ENCODE peak calls at places on chromosomes 5 and 9, in seven cellular contexts. One of them, this sample, is unnamed.

GRCh38 chr9:114896344-114896743 is 34.0 kb downstream of the TNFSF8 start:
- DNase-seq in cardiac muscle cell: no peak
- DNase-seq in stomach: no peak
- DNase-seq in endodermal cell: no peak
- DNase-seq in HCT116: no peak
- DNase-seq in CD4-positive, CD25-positive, alpha-beta regulatory T cell: no peak
- DNase-seq in H1: no peak
- DNase-seq in this sample: no peak

GRCh38 chr5:133927616-133928180 is 40.7 kb downstream of the C5orf15 start:
- DNase-seq in cardiac muscle cell: no peak
- DNase-seq in stomach: no peak
- DNase-seq in endodermal cell: no peak
- DNase-seq in HCT116: no peak
- DNase-seq in CD4-positive, CD25-positive, alpha-beta regulatory T cell: no peak
- DNase-seq in H1: no peak
- DNase-seq in this sample: no peak

GRCh38 chr9:8835291-8835690 is 1035.7 kb upstream of the DMAC1 start:
- DNase-seq in cardiac muscle cell: no peak
- DNase-seq in stomach: no peak
- DNase-seq in endodermal cell: no peak
- DNase-seq in HCT116: no peak
- DNase-seq in CD4-positive, CD25-positive, alpha-beta regulatory T cell: no peak
- DNase-seq in H1: no peak
- DNase-seq in this sample: no peak

GRCh38 chr5:148856009-148856367 is 29.6 kb downstream of the ADRB2 start:
- DNase-seq in cardiac muscle cell: no peak
- DNase-seq in stomach: no peak
- DNase-seq in endodermal cell: no peak
- DNase-seq in HCT116: no peak
- DNase-seq in CD4-positive, CD25-positive, alpha-beta regulatory T cell: no peak
- DNase-seq in H1: no peak
- DNase-seq in this sample: no peak

GRCh38 chr5:122089096-122089495 is 11.0 kb upstream of the LOX start:
- DNase-seq in cardiac muscle cell: peak
- DNase-seq in stomach: no peak
- DNase-seq in endodermal cell: no peak
- DNase-seq in HCT116: no peak
- DNase-seq in CD4-positive, CD25-positive, alpha-beta regulatory T cell: no peak
- DNase-seq in H1: no peak
- DNase-seq in this sample: no peak

GRCh38 chr9:1005043-1005667 is 28.7 kb downstream of the DMRT3 start:
- DNase-seq in cardiac muscle cell: peak
- DNase-seq in stomach: no peak
- DNase-seq in endodermal cell: peak
- DNase-seq in HCT116: peak
- DNase-seq in CD4-positive, CD25-positive, alpha-beta regulatory T cell: peak
- DNase-seq in H1: no peak
- DNase-seq in this sample: no peak

GRCh38 chr5:1481266-1481998 is 36.2 kb upstream of the SLC6A3 start:
- DNase-seq in cardiac muscle cell: no peak
- DNase-seq in stomach: no peak
- DNase-seq in endodermal cell: no peak
- DNase-seq in HCT116: no peak
- DNase-seq in CD4-positive, CD25-positive, alpha-beta regulatory T cell: no peak
- DNase-seq in H1: no peak
- DNase-seq in this sample: no peak

GRCh38 chr9:74125916-74126315 is 371.2 kb upstream of the RORB start:
- DNase-seq in cardiac muscle cell: no peak
- DNase-seq in stomach: no peak
- DNase-seq in endodermal cell: no peak
- DNase-seq in HCT116: no peak
- DNase-seq in CD4-positive, CD25-positive, alpha-beta regulatory T cell: no peak
- DNase-seq in H1: no peak
- DNase-seq in this sample: no peak

GRCh38 chr5:39424751-39425524 is at the start of gene DAB2:
- DNase-seq in cardiac muscle cell: peak
- DNase-seq in stomach: peak
- DNase-seq in endodermal cell: peak
- DNase-seq in HCT116: peak
- DNase-seq in CD4-positive, CD25-positive, alpha-beta regulatory T cell: peak
- DNase-seq in H1: peak
- DNase-seq in this sample: peak

GRCh38 chr9:71975833-71976232 is 64.4 kb downstream of the C9orf85 start:
- DNase-seq in cardiac muscle cell: peak
- DNase-seq in stomach: no peak
- DNase-seq in endodermal cell: no peak
- DNase-seq in HCT116: no peak
- DNase-seq in CD4-positive, CD25-positive, alpha-beta regulatory T cell: no peak
- DNase-seq in H1: no peak
- DNase-seq in this sample: no peak

GRCh38 chr9:37730256-37730655 is 23.3 kb upstream of the TRMT10B start:
- DNase-seq in cardiac muscle cell: no peak
- DNase-seq in stomach: no peak
- DNase-seq in endodermal cell: no peak
- DNase-seq in HCT116: no peak
- DNase-seq in CD4-positive, CD25-positive, alpha-beta regulatory T cell: no peak
- DNase-seq in H1: no peak
- DNase-seq in this sample: no peak

GRCh38 chr5:7659420-7659819 is 191.5 kb downstream of the CFAP90 start:
- DNase-seq in cardiac muscle cell: no peak
- DNase-seq in stomach: no peak
- DNase-seq in endodermal cell: no peak
- DNase-seq in HCT116: no peak
- DNase-seq in CD4-positive, CD25-positive, alpha-beta regulatory T cell: no peak
- DNase-seq in H1: no peak
- DNase-seq in this sample: no peak

GRCh38 chr9:92385474-92385873 is 18.9 kb downstream of the OGN start:
- DNase-seq in cardiac muscle cell: no peak
- DNase-seq in stomach: no peak
- DNase-seq in endodermal cell: no peak
- DNase-seq in HCT116: no peak
- DNase-seq in CD4-positive, CD25-positive, alpha-beta regulatory T cell: no peak
- DNase-seq in H1: no peak
- DNase-seq in this sample: no peak

GRCh38 chr9:109639666-109640231 is 140.2 kb upstream of the PALM2AKAP2 start:
- DNase-seq in cardiac muscle cell: no peak
- DNase-seq in stomach: no peak
- DNase-seq in endodermal cell: no peak
- DNase-seq in HCT116: no peak
- DNase-seq in CD4-positive, CD25-positive, alpha-beta regulatory T cell: no peak
- DNase-seq in H1: no peak
- DNase-seq in this sample: no peak

GRCh38 chr9:69874301-69875060 is 53.9 kb downstream of the CFAP95 start:
- DNase-seq in cardiac muscle cell: no peak
- DNase-seq in stomach: no peak
- DNase-seq in endodermal cell: no peak
- DNase-seq in HCT116: no peak
- DNase-seq in CD4-positive, CD25-positive, alpha-beta regulatory T cell: no peak
- DNase-seq in H1: no peak
- DNase-seq in this sample: no peak

GRCh38 chr5:163503106-163504090 is 2.0 kb upstream of the MAT2B start:
- DNase-seq in cardiac muscle cell: peak
- DNase-seq in stomach: peak
- DNase-seq in endodermal cell: peak
- DNase-seq in HCT116: peak
- DNase-seq in CD4-positive, CD25-positive, alpha-beta regulatory T cell: no peak
- DNase-seq in H1: peak
- DNase-seq in this sample: no peak

GRCh38 chr9:113707953-113708695 is 168.0 kb upstream of the ZNF618 start:
- DNase-seq in cardiac muscle cell: no peak
- DNase-seq in stomach: peak
- DNase-seq in endodermal cell: peak
- DNase-seq in HCT116: no peak
- DNase-seq in CD4-positive, CD25-positive, alpha-beta regulatory T cell: no peak
- DNase-seq in H1: no peak
- DNase-seq in this sample: no peak

GRCh38 chr5:142561486-142562097 is 124.3 kb downstream of the FGF1 start:
- DNase-seq in cardiac muscle cell: no peak
- DNase-seq in stomach: no peak
- DNase-seq in endodermal cell: no peak
- DNase-seq in HCT116: no peak
- DNase-seq in CD4-positive, CD25-positive, alpha-beta regulatory T cell: no peak
- DNase-seq in H1: no peak
- DNase-seq in this sample: no peak

GRCh38 chr5:147688965-147689364 is 93.6 kb downstream of the JAKMIP2 start:
- DNase-seq in cardiac muscle cell: peak
- DNase-seq in stomach: peak
- DNase-seq in endodermal cell: no peak
- DNase-seq in HCT116: no peak
- DNase-seq in CD4-positive, CD25-positive, alpha-beta regulatory T cell: no peak
- DNase-seq in H1: no peak
- DNase-seq in this sample: no peak

GRCh38 chr5:65903581-65903980 is 22.8 kb upstream of the ERBIN start:
- DNase-seq in cardiac muscle cell: no peak
- DNase-seq in stomach: no peak
- DNase-seq in endodermal cell: no peak
- DNase-seq in HCT116: no peak
- DNase-seq in CD4-positive, CD25-positive, alpha-beta regulatory T cell: no peak
- DNase-seq in H1: no peak
- DNase-seq in this sample: no peak

GRCh38 chr9:92988215-92988731 is 41.0 kb downstream of the FGD3 start:
- DNase-seq in cardiac muscle cell: no peak
- DNase-seq in stomach: no peak
- DNase-seq in endodermal cell: no peak
- DNase-seq in HCT116: no peak
- DNase-seq in CD4-positive, CD25-positive, alpha-beta regulatory T cell: no peak
- DNase-seq in H1: no peak
- DNase-seq in this sample: no peak

GRCh38 chr9:104961238-104961637 is 33.3 kb upstream of the ABCA1 start:
- DNase-seq in cardiac muscle cell: peak
- DNase-seq in stomach: no peak
- DNase-seq in endodermal cell: peak
- DNase-seq in HCT116: no peak
- DNase-seq in CD4-positive, CD25-positive, alpha-beta regulatory T cell: peak
- DNase-seq in H1: peak
- DNase-seq in this sample: peak

GRCh38 chr9:33172256-33172678 is 5.1 kb upstream of the B4GALT1 start:
- DNase-seq in cardiac muscle cell: peak
- DNase-seq in stomach: no peak
- DNase-seq in endodermal cell: peak
- DNase-seq in HCT116: no peak
- DNase-seq in CD4-positive, CD25-positive, alpha-beta regulatory T cell: no peak
- DNase-seq in H1: no peak
- DNase-seq in this sample: no peak

GRCh38 chr9:136009516-136009915 is 48.3 kb upstream of the UBAC1 start:
- DNase-seq in cardiac muscle cell: no peak
- DNase-seq in stomach: no peak
- DNase-seq in endodermal cell: no peak
- DNase-seq in HCT116: no peak
- DNase-seq in CD4-positive, CD25-positive, alpha-beta regulatory T cell: no peak
- DNase-seq in H1: no peak
- DNase-seq in this sample: no peak
- H3K27ac ChIP-seq in cardiac muscle cell: no peak
- H3K27ac ChIP-seq in stomach: no peak
- H3K27ac ChIP-seq in endodermal cell: no peak
- H3K27ac ChIP-seq in HCT116: no peak
- H3K27ac ChIP-seq in CD4-positive, CD25-positive, alpha-beta regulatory T cell: no peak
- H3K27ac ChIP-seq in H1: no peak
- H3K27ac ChIP-seq in this sample: no peak

GRCh38 chr9:125470767-125471580 is 209.3 kb downstream of the GAPVD1 start:
- DNase-seq in cardiac muscle cell: no peak
- DNase-seq in stomach: no peak
- DNase-seq in endodermal cell: no peak
- DNase-seq in HCT116: no peak
- DNase-seq in CD4-positive, CD25-positive, alpha-beta regulatory T cell: no peak
- DNase-seq in H1: no peak
- DNase-seq in this sample: no peak

GRCh38 chr9:125475385-125475784 is 213.8 kb downstream of the GAPVD1 start:
- DNase-seq in cardiac muscle cell: no peak
- DNase-seq in stomach: peak
- DNase-seq in endodermal cell: no peak
- DNase-seq in HCT116: no peak
- DNase-seq in CD4-positive, CD25-positive, alpha-beta regulatory T cell: no peak
- DNase-seq in H1: no peak
- DNase-seq in this sample: no peak

GRCh38 chr9:125476645-125477044 is 215.0 kb downstream of the GAPVD1 start:
- DNase-seq in cardiac muscle cell: no peak
- DNase-seq in stomach: no peak
- DNase-seq in endodermal cell: no peak
- DNase-seq in HCT116: no peak
- DNase-seq in CD4-positive, CD25-positive, alpha-beta regulatory T cell: no peak
- DNase-seq in H1: no peak
- DNase-seq in this sample: no peak

GRCh38 chr9:125472562-125472925 is 210.9 kb downstream of the GAPVD1 start:
- DNase-seq in cardiac muscle cell: no peak
- DNase-seq in stomach: no peak
- DNase-seq in endodermal cell: no peak
- DNase-seq in HCT116: no peak
- DNase-seq in CD4-positive, CD25-positive, alpha-beta regulatory T cell: no peak
- DNase-seq in H1: no peak
- DNase-seq in this sample: no peak

DNA sequence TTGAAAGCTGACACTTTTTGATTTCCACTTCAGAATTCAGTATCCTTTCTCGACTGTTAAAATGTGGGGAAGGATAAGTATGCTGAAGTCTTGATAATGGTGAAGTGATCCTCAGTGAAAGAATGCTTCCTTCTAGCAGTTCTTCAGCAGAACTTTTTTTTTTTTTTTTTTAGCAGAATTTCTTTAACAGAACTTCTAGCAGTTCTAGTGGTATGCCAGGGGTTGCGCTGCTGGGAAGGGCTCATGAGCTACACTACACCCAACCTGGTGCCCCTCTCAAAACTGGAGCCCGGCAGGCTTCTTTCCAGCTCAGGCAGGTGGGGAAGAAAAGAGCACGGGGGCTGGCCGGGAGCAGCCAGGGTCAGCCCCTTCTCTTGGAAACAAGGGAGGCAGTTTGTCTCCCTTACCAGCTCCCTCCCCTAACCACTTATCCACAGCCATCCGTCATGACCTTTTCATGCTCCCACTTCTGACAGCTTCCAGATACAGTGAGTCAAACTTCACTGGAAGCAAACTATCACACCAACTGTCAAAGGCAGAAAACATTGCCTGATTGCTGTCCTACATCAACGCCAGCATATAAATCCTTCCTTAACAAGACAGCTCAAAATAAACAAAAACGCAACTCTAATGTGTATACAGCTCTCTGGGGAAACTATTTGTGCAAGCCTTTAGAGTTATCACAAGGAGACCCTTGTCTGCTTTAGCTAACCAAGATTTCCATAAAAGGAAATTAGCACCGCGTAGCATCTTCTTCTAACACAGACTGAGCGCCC is 211.5 kb downstream of the GAPVD1 start:
- DNase-seq in cardiac muscle cell: peak
- DNase-seq in stomach: no peak
- DNase-seq in endodermal cell: peak
- DNase-seq in HCT116: no peak
- DNase-seq in CD4-positive, CD25-positive, alpha-beta regulatory T cell: no peak
- DNase-seq in H1: no peak
- DNase-seq in this sample: no peak
- H3K27ac ChIP-seq in cardiac muscle cell: peak
- H3K27ac ChIP-seq in stomach: peak
- H3K27ac ChIP-seq in endodermal cell: no peak
- H3K27ac ChIP-seq in HCT116: no peak
- H3K27ac ChIP-seq in CD4-positive, CD25-positive, alpha-beta regulatory T cell: no peak
- H3K27ac ChIP-seq in H1: no peak
- H3K27ac ChIP-seq in this sample: no peak

GRCh38 chr5:173093597-173093996 is 37.4 kb downstream of the CREBRF start:
- DNase-seq in cardiac muscle cell: peak
- DNase-seq in stomach: no peak
- DNase-seq in endodermal cell: no peak
- DNase-seq in HCT116: no peak
- DNase-seq in CD4-positive, CD25-positive, alpha-beta regulatory T cell: no peak
- DNase-seq in H1: no peak
- DNase-seq in this sample: no peak
- H3K27ac ChIP-seq in cardiac muscle cell: no peak
- H3K27ac ChIP-seq in stomach: peak
- H3K27ac ChIP-seq in endodermal cell: no peak
- H3K27ac ChIP-seq in HCT116: peak
- H3K27ac ChIP-seq in CD4-positive, CD25-positive, alpha-beta regulatory T cell: no peak
- H3K27ac ChIP-seq in H1: no peak
- H3K27ac ChIP-seq in this sample: no peak

GRCh38 chr5:33362915-33363314 is 77.8 kb upstream of the TARS1 start:
- DNase-seq in cardiac muscle cell: peak
- DNase-seq in stomach: no peak
- DNase-seq in endodermal cell: peak
- DNase-seq in HCT116: no peak
- DNase-seq in CD4-positive, CD25-positive, alpha-beta regulatory T cell: no peak
- DNase-seq in H1: no peak
- DNase-seq in this sample: no peak
- H3K27ac ChIP-seq in cardiac muscle cell: peak
- H3K27ac ChIP-seq in stomach: peak
- H3K27ac ChIP-seq in endodermal cell: no peak
- H3K27ac ChIP-seq in HCT116: no peak
- H3K27ac ChIP-seq in CD4-positive, CD25-positive, alpha-beta regulatory T cell: no peak
- H3K27ac ChIP-seq in H1: no peak
- H3K27ac ChIP-seq in this sample: no peak

This sample was measured in effector memory CD4-positive, alpha-beta T cell.